ENCODE peak calls at places on chromosomes 7 and 10, in eight cellular contexts. One of them, this sample, is unnamed.

GRCh38 chr7:148856035-148856881 is 27.8 kb downstream of the EZH2 start:
- DNase-seq in HT-29: peak
- DNase-seq in T-helper 1 cell: peak
- DNase-seq in Calu3: peak
- DNase-seq in stimulated activated naive B cell treated with anti-CD40 and anti-IgM and Interleukin-4, amounts not matched to agents 10 μg/mL and 1 μg/mL and 100 μg/mL, for 72 hours: peak
- DNase-seq in NCI-H2171 treated with DMSO at 0.1 percent for 48 hours: no peak
- DNase-seq in GM12865: peak
- DNase-seq in effector CD4-positive, alpha-beta T cell: peak
- DNase-seq in this sample: peak

GRCh38 chr7:44215531-44215930 is 14.8 kb downstream of the YKT6 start:
- DNase-seq in HT-29: no peak
- DNase-seq in T-helper 1 cell: no peak
- DNase-seq in Calu3: no peak
- DNase-seq in stimulated activated naive B cell treated with anti-CD40 and anti-IgM and Interleukin-4, amounts not matched to agents 10 μg/mL and 1 μg/mL and 100 μg/mL, for 72 hours: no peak
- DNase-seq in NCI-H2171 treated with DMSO at 0.1 percent for 48 hours: no peak
- DNase-seq in GM12865: no peak
- DNase-seq in effector CD4-positive, alpha-beta T cell: no peak
- DNase-seq in this sample: no peak

GRCh38 chr10:73771722-73772279 is 10.0 kb upstream of the CHCHD1 start:
- DNase-seq in HT-29: peak
- DNase-seq in T-helper 1 cell: peak
- DNase-seq in Calu3: peak
- DNase-seq in stimulated activated naive B cell treated with anti-CD40 and anti-IgM and Interleukin-4, amounts not matched to agents 10 μg/mL and 1 μg/mL and 100 μg/mL, for 72 hours: no peak
- DNase-seq in NCI-H2171 treated with DMSO at 0.1 percent for 48 hours: peak
- DNase-seq in GM12865: peak
- DNase-seq in effector CD4-positive, alpha-beta T cell: peak
- DNase-seq in this sample: peak

GRCh38 chr7:50141854-50142253 is 48.8 kb upstream of the ZPBP start:
- DNase-seq in HT-29: no peak
- DNase-seq in T-helper 1 cell: no peak
- DNase-seq in Calu3: no peak
- DNase-seq in stimulated activated naive B cell treated with anti-CD40 and anti-IgM and Interleukin-4, amounts not matched to agents 10 μg/mL and 1 μg/mL and 100 μg/mL, for 72 hours: no peak
- DNase-seq in NCI-H2171 treated with DMSO at 0.1 percent for 48 hours: no peak
- DNase-seq in GM12865: no peak
- DNase-seq in effector CD4-positive, alpha-beta T cell: no peak
- DNase-seq in this sample: no peak

GRCh38 chr7:84112771-84113170 is 81.8 kb downstream of the SEMA3A start:
- DNase-seq in HT-29: no peak
- DNase-seq in T-helper 1 cell: no peak
- DNase-seq in Calu3: no peak
- DNase-seq in stimulated activated naive B cell treated with anti-CD40 and anti-IgM and Interleukin-4, amounts not matched to agents 10 μg/mL and 1 μg/mL and 100 μg/mL, for 72 hours: no peak
- DNase-seq in NCI-H2171 treated with DMSO at 0.1 percent for 48 hours: peak
- DNase-seq in GM12865: no peak
- DNase-seq in effector CD4-positive, alpha-beta T cell: no peak
- DNase-seq in this sample: no peak

GRCh38 chr7:138865843-138866242 is 67.8 kb upstream of the ATP6V0A4 start:
- DNase-seq in HT-29: peak
- DNase-seq in T-helper 1 cell: peak
- DNase-seq in Calu3: peak
- DNase-seq in stimulated activated naive B cell treated with anti-CD40 and anti-IgM and Interleukin-4, amounts not matched to agents 10 μg/mL and 1 μg/mL and 100 μg/mL, for 72 hours: no peak
- DNase-seq in NCI-H2171 treated with DMSO at 0.1 percent for 48 hours: no peak
- DNase-seq in GM12865: peak
- DNase-seq in effector CD4-positive, alpha-beta T cell: peak
- DNase-seq in this sample: no peak

GRCh38 chr10:21904930-21905329 is 98.6 kb downstream of the DNAJC1 start:
- DNase-seq in HT-29: no peak
- DNase-seq in T-helper 1 cell: no peak
- DNase-seq in Calu3: no peak
- DNase-seq in stimulated activated naive B cell treated with anti-CD40 and anti-IgM and Interleukin-4, amounts not matched to agents 10 μg/mL and 1 μg/mL and 100 μg/mL, for 72 hours: no peak
- DNase-seq in NCI-H2171 treated with DMSO at 0.1 percent for 48 hours: no peak
- DNase-seq in GM12865: no peak
- DNase-seq in effector CD4-positive, alpha-beta T cell: no peak
- DNase-seq in this sample: no peak

GRCh38 chr10:84665883-84666463 is 337.6 kb downstream of the CCSER2 start:
- DNase-seq in HT-29: peak
- DNase-seq in T-helper 1 cell: no peak
- DNase-seq in Calu3: peak
- DNase-seq in stimulated activated naive B cell treated with anti-CD40 and anti-IgM and Interleukin-4, amounts not matched to agents 10 μg/mL and 1 μg/mL and 100 μg/mL, for 72 hours: no peak
- DNase-seq in NCI-H2171 treated with DMSO at 0.1 percent for 48 hours: no peak
- DNase-seq in GM12865: peak
- DNase-seq in effector CD4-positive, alpha-beta T cell: no peak
- DNase-seq in this sample: peak

GRCh38 chr7:5419523-5420107 is 4.0 kb downstream of the TNRC18 start:
- DNase-seq in HT-29: peak
- DNase-seq in T-helper 1 cell: no peak
- DNase-seq in Calu3: peak
- DNase-seq in stimulated activated naive B cell treated with anti-CD40 and anti-IgM and Interleukin-4, amounts not matched to agents 10 μg/mL and 1 μg/mL and 100 μg/mL, for 72 hours: no peak
- DNase-seq in NCI-H2171 treated with DMSO at 0.1 percent for 48 hours: no peak
- DNase-seq in GM12865: no peak
- DNase-seq in effector CD4-positive, alpha-beta T cell: no peak
- DNase-seq in this sample: no peak

GRCh38 chr7:30027065-30027456 is 559 bp upstream of the FKBP14 start:
- DNase-seq in HT-29: peak
- DNase-seq in T-helper 1 cell: peak
- DNase-seq in Calu3: peak
- DNase-seq in stimulated activated naive B cell treated with anti-CD40 and anti-IgM and Interleukin-4, amounts not matched to agents 10 μg/mL and 1 μg/mL and 100 μg/mL, for 72 hours: peak
- DNase-seq in NCI-H2171 treated with DMSO at 0.1 percent for 48 hours: peak
- DNase-seq in GM12865: peak
- DNase-seq in effector CD4-positive, alpha-beta T cell: peak
- DNase-seq in this sample: no peak

GRCh38 chr10:51897560-51897959 is 198.2 kb upstream of the CSTF2T start:
- DNase-seq in HT-29: no peak
- DNase-seq in T-helper 1 cell: no peak
- DNase-seq in Calu3: no peak
- DNase-seq in stimulated activated naive B cell treated with anti-CD40 and anti-IgM and Interleukin-4, amounts not matched to agents 10 μg/mL and 1 μg/mL and 100 μg/mL, for 72 hours: no peak
- DNase-seq in NCI-H2171 treated with DMSO at 0.1 percent for 48 hours: no peak
- DNase-seq in GM12865: no peak
- DNase-seq in effector CD4-positive, alpha-beta T cell: no peak
- DNase-seq in this sample: no peak

GRCh38 chr7:51261950-51262795 is 54.4 kb downstream of the COBL start:
- DNase-seq in HT-29: no peak
- DNase-seq in T-helper 1 cell: no peak
- DNase-seq in Calu3: peak
- DNase-seq in stimulated activated naive B cell treated with anti-CD40 and anti-IgM and Interleukin-4, amounts not matched to agents 10 μg/mL and 1 μg/mL and 100 μg/mL, for 72 hours: no peak
- DNase-seq in NCI-H2171 treated with DMSO at 0.1 percent for 48 hours: no peak
- DNase-seq in GM12865: no peak
- DNase-seq in effector CD4-positive, alpha-beta T cell: no peak
- DNase-seq in this sample: no peak

GRCh38 chr7:12138421-12138820 is 72.7 kb upstream of the TMEM106B start:
- DNase-seq in HT-29: no peak
- DNase-seq in T-helper 1 cell: no peak
- DNase-seq in Calu3: no peak
- DNase-seq in stimulated activated naive B cell treated with anti-CD40 and anti-IgM and Interleukin-4, amounts not matched to agents 10 μg/mL and 1 μg/mL and 100 μg/mL, for 72 hours: no peak
- DNase-seq in NCI-H2171 treated with DMSO at 0.1 percent for 48 hours: no peak
- DNase-seq in GM12865: no peak
- DNase-seq in effector CD4-positive, alpha-beta T cell: no peak
- DNase-seq in this sample: no peak

GRCh38 chr10:19945275-19945674 is 129.0 kb downstream of the PLXDC2 start:
- DNase-seq in HT-29: no peak
- DNase-seq in T-helper 1 cell: no peak
- DNase-seq in Calu3: no peak
- DNase-seq in stimulated activated naive B cell treated with anti-CD40 and anti-IgM and Interleukin-4, amounts not matched to agents 10 μg/mL and 1 μg/mL and 100 μg/mL, for 72 hours: no peak
- DNase-seq in NCI-H2171 treated with DMSO at 0.1 percent for 48 hours: no peak
- DNase-seq in GM12865: no peak
- DNase-seq in effector CD4-positive, alpha-beta T cell: no peak
- DNase-seq in this sample: no peak

GRCh38 chr7:151302531-151302930 is 39.1 kb upstream of the NUB1 start:
- DNase-seq in HT-29: no peak
- DNase-seq in T-helper 1 cell: no peak
- DNase-seq in Calu3: no peak
- DNase-seq in stimulated activated naive B cell treated with anti-CD40 and anti-IgM and Interleukin-4, amounts not matched to agents 10 μg/mL and 1 μg/mL and 100 μg/mL, for 72 hours: no peak
- DNase-seq in NCI-H2171 treated with DMSO at 0.1 percent for 48 hours: no peak
- DNase-seq in GM12865: no peak
- DNase-seq in effector CD4-positive, alpha-beta T cell: no peak
- DNase-seq in this sample: no peak

GRCh38 chr10:79084972-79085597 is 16.3 kb downstream of the ZMIZ1 start:
- DNase-seq in HT-29: no peak
- DNase-seq in T-helper 1 cell: no peak
- DNase-seq in Calu3: no peak
- DNase-seq in stimulated activated naive B cell treated with anti-CD40 and anti-IgM and Interleukin-4, amounts not matched to agents 10 μg/mL and 1 μg/mL and 100 μg/mL, for 72 hours: peak
- DNase-seq in NCI-H2171 treated with DMSO at 0.1 percent for 48 hours: no peak
- DNase-seq in GM12865: peak
- DNase-seq in effector CD4-positive, alpha-beta T cell: no peak
- DNase-seq in this sample: no peak

GRCh38 chr7:91228927-91229326 is 35.3 kb upstream of the FZD1 start:
- DNase-seq in HT-29: no peak
- DNase-seq in T-helper 1 cell: no peak
- DNase-seq in Calu3: no peak
- DNase-seq in stimulated activated naive B cell treated with anti-CD40 and anti-IgM and Interleukin-4, amounts not matched to agents 10 μg/mL and 1 μg/mL and 100 μg/mL, for 72 hours: no peak
- DNase-seq in NCI-H2171 treated with DMSO at 0.1 percent for 48 hours: peak
- DNase-seq in GM12865: no peak
- DNase-seq in effector CD4-positive, alpha-beta T cell: no peak
- DNase-seq in this sample: no peak

GRCh38 chr10:34333513-34333912 is 481.6 kb downstream of the PARD3 start:
- DNase-seq in HT-29: no peak
- DNase-seq in T-helper 1 cell: no peak
- DNase-seq in Calu3: peak
- DNase-seq in stimulated activated naive B cell treated with anti-CD40 and anti-IgM and Interleukin-4, amounts not matched to agents 10 μg/mL and 1 μg/mL and 100 μg/mL, for 72 hours: no peak
- DNase-seq in NCI-H2171 treated with DMSO at 0.1 percent for 48 hours: no peak
- DNase-seq in GM12865: no peak
- DNase-seq in effector CD4-positive, alpha-beta T cell: no peak
- DNase-seq in this sample: no peak

GRCh38 chr7:8184241-8184640 is 77.7 kb downstream of the ICA1 start:
- DNase-seq in HT-29: no peak
- DNase-seq in T-helper 1 cell: no peak
- DNase-seq in Calu3: no peak
- DNase-seq in stimulated activated naive B cell treated with anti-CD40 and anti-IgM and Interleukin-4, amounts not matched to agents 10 μg/mL and 1 μg/mL and 100 μg/mL, for 72 hours: no peak
- DNase-seq in NCI-H2171 treated with DMSO at 0.1 percent for 48 hours: no peak
- DNase-seq in GM12865: no peak
- DNase-seq in effector CD4-positive, alpha-beta T cell: no peak
- DNase-seq in this sample: no peak

GRCh38 chr7:135508853-135509588 is 881 bp downstream of the CNOT4 start:
- DNase-seq in HT-29: peak
- DNase-seq in T-helper 1 cell: peak
- DNase-seq in Calu3: peak
- DNase-seq in stimulated activated naive B cell treated with anti-CD40 and anti-IgM and Interleukin-4, amounts not matched to agents 10 μg/mL and 1 μg/mL and 100 μg/mL, for 72 hours: peak
- DNase-seq in NCI-H2171 treated with DMSO at 0.1 percent for 48 hours: peak
- DNase-seq in GM12865: peak
- DNase-seq in effector CD4-positive, alpha-beta T cell: peak
- DNase-seq in this sample: no peak

GRCh38 chr7:151601521-151602305 is 82.0 kb upstream of the RHEB start:
- DNase-seq in HT-29: no peak
- DNase-seq in T-helper 1 cell: no peak
- DNase-seq in Calu3: no peak
- DNase-seq in stimulated activated naive B cell treated with anti-CD40 and anti-IgM and Interleukin-4, amounts not matched to agents 10 μg/mL and 1 μg/mL and 100 μg/mL, for 72 hours: no peak
- DNase-seq in NCI-H2171 treated with DMSO at 0.1 percent for 48 hours: no peak
- DNase-seq in GM12865: no peak
- DNase-seq in effector CD4-positive, alpha-beta T cell: no peak
- DNase-seq in this sample: no peak

GRCh38 chr7:40151504-40151903 is 16.7 kb downstream of the SUGCT start:
- DNase-seq in HT-29: peak
- DNase-seq in T-helper 1 cell: no peak
- DNase-seq in Calu3: no peak
- DNase-seq in stimulated activated naive B cell treated with anti-CD40 and anti-IgM and Interleukin-4, amounts not matched to agents 10 μg/mL and 1 μg/mL and 100 μg/mL, for 72 hours: no peak
- DNase-seq in NCI-H2171 treated with DMSO at 0.1 percent for 48 hours: no peak
- DNase-seq in GM12865: no peak
- DNase-seq in effector CD4-positive, alpha-beta T cell: no peak
- DNase-seq in this sample: no peak

GRCh38 chr7:30268666-30269065 is 15.7 kb upstream of the ZNRF2 start:
- DNase-seq in HT-29: no peak
- DNase-seq in T-helper 1 cell: no peak
- DNase-seq in Calu3: no peak
- DNase-seq in stimulated activated naive B cell treated with anti-CD40 and anti-IgM and Interleukin-4, amounts not matched to agents 10 μg/mL and 1 μg/mL and 100 μg/mL, for 72 hours: no peak
- DNase-seq in NCI-H2171 treated with DMSO at 0.1 percent for 48 hours: no peak
- DNase-seq in GM12865: no peak
- DNase-seq in effector CD4-positive, alpha-beta T cell: no peak
- DNase-seq in this sample: no peak

GRCh38 chr10:71801357-71801756 is 28.0 kb upstream of the VSIR start:
- DNase-seq in HT-29: no peak
- DNase-seq in T-helper 1 cell: no peak
- DNase-seq in Calu3: no peak
- DNase-seq in stimulated activated naive B cell treated with anti-CD40 and anti-IgM and Interleukin-4, amounts not matched to agents 10 μg/mL and 1 μg/mL and 100 μg/mL, for 72 hours: peak
- DNase-seq in NCI-H2171 treated with DMSO at 0.1 percent for 48 hours: no peak
- DNase-seq in GM12865: peak
- DNase-seq in effector CD4-positive, alpha-beta T cell: no peak
- DNase-seq in this sample: no peak

GRCh38 chr10:97771055-97771811 is 566 bp downstream of the SFRP5 start:
- DNase-seq in HT-29: no peak
- DNase-seq in T-helper 1 cell: no peak
- DNase-seq in Calu3: peak
- DNase-seq in stimulated activated naive B cell treated with anti-CD40 and anti-IgM and Interleukin-4, amounts not matched to agents 10 μg/mL and 1 μg/mL and 100 μg/mL, for 72 hours: no peak
- DNase-seq in NCI-H2171 treated with DMSO at 0.1 percent for 48 hours: peak
- DNase-seq in GM12865: peak
- DNase-seq in effector CD4-positive, alpha-beta T cell: no peak
- DNase-seq in this sample: no peak

GRCh38 chr7:51123322-51124021 is 193.1 kb downstream of the COBL start:
- DNase-seq in HT-29: peak
- DNase-seq in T-helper 1 cell: no peak
- DNase-seq in Calu3: peak
- DNase-seq in stimulated activated naive B cell treated with anti-CD40 and anti-IgM and Interleukin-4, amounts not matched to agents 10 μg/mL and 1 μg/mL and 100 μg/mL, for 72 hours: no peak
- DNase-seq in NCI-H2171 treated with DMSO at 0.1 percent for 48 hours: no peak
- DNase-seq in GM12865: no peak
- DNase-seq in effector CD4-positive, alpha-beta T cell: no peak
- DNase-seq in this sample: no peak

GRCh38 chr7:122896509-122896908 is 10.2 kb upstream of the CADPS2 start:
- DNase-seq in HT-29: no peak
- DNase-seq in T-helper 1 cell: no peak
- DNase-seq in Calu3: no peak
- DNase-seq in stimulated activated naive B cell treated with anti-CD40 and anti-IgM and Interleukin-4, amounts not matched to agents 10 μg/mL and 1 μg/mL and 100 μg/mL, for 72 hours: no peak
- DNase-seq in NCI-H2171 treated with DMSO at 0.1 percent for 48 hours: no peak
- DNase-seq in GM12865: no peak
- DNase-seq in effector CD4-positive, alpha-beta T cell: no peak
- DNase-seq in this sample: no peak

GRCh38 chr10:101367569-101368453 is 13.8 kb downstream of the BTRC start:
- DNase-seq in HT-29: peak
- DNase-seq in T-helper 1 cell: no peak
- DNase-seq in Calu3: peak
- DNase-seq in stimulated activated naive B cell treated with anti-CD40 and anti-IgM and Interleukin-4, amounts not matched to agents 10 μg/mL and 1 μg/mL and 100 μg/mL, for 72 hours: no peak
- DNase-seq in NCI-H2171 treated with DMSO at 0.1 percent for 48 hours: peak
- DNase-seq in GM12865: no peak
- DNase-seq in effector CD4-positive, alpha-beta T cell: no peak
- DNase-seq in this sample: no peak

GRCh38 chr7:68529221-68529620 is 1069.1 kb upstream of the AUTS2 start:
- DNase-seq in HT-29: no peak
- DNase-seq in T-helper 1 cell: no peak
- DNase-seq in Calu3: no peak
- DNase-seq in stimulated activated naive B cell treated with anti-CD40 and anti-IgM and Interleukin-4, amounts not matched to agents 10 μg/mL and 1 μg/mL and 100 μg/mL, for 72 hours: no peak
- DNase-seq in NCI-H2171 treated with DMSO at 0.1 percent for 48 hours: no peak
- DNase-seq in GM12865: no peak
- DNase-seq in effector CD4-positive, alpha-beta T cell: no peak
- DNase-seq in this sample: no peak

GRCh38 chr7:90705391-90706066 is 109.4 kb downstream of the CDK14 start:
- DNase-seq in HT-29: no peak
- DNase-seq in T-helper 1 cell: no peak
- DNase-seq in Calu3: no peak
- DNase-seq in stimulated activated naive B cell treated with anti-CD40 and anti-IgM and Interleukin-4, amounts not matched to agents 10 μg/mL and 1 μg/mL and 100 μg/mL, for 72 hours: no peak
- DNase-seq in NCI-H2171 treated with DMSO at 0.1 percent for 48 hours: no peak
- DNase-seq in GM12865: no peak
- DNase-seq in effector CD4-positive, alpha-beta T cell: no peak
- DNase-seq in this sample: no peak

GRCh38 chr7:131905574-131905973 is 349.1 kb upstream of the PODXL start:
- DNase-seq in HT-29: no peak
- DNase-seq in T-helper 1 cell: no peak
- DNase-seq in Calu3: no peak
- DNase-seq in stimulated activated naive B cell treated with anti-CD40 and anti-IgM and Interleukin-4, amounts not matched to agents 10 μg/mL and 1 μg/mL and 100 μg/mL, for 72 hours: no peak
- DNase-seq in NCI-H2171 treated with DMSO at 0.1 percent for 48 hours: no peak
- DNase-seq in GM12865: no peak
- DNase-seq in effector CD4-positive, alpha-beta T cell: no peak
- DNase-seq in this sample: no peak